ENCODE peak calls at places on chromosomes 11 and 22, in eight cellular contexts. One of them, this sample, is unnamed.

GRCh38 chr22:29320546-29320945 is 5.0 kb upstream of the RASL10A start:
- DNase-seq in uterus: no peak
- DNase-seq in esophagus squamous epithelium: no peak
- DNase-seq in CD4-positive, CD25-positive, alpha-beta regulatory T cell: no peak
- DNase-seq in pancreas: no peak
- DNase-seq in transverse colon: no peak
- DNase-seq in colonic mucosa: no peak
- DNase-seq in cardiac muscle cell: no peak
- DNase-seq in this sample: no peak

GRCh38 chr22:20254975-20255946 is 12.9 kb downstream of the RTN4R start:
- DNase-seq in colonic mucosa: no peak
- DNase-seq in cardiac muscle cell: no peak
- DNase-seq in uterus: no peak
- DNase-seq in transverse colon: no peak
- DNase-seq in pancreas: no peak
- DNase-seq in esophagus squamous epithelium: no peak
- DNase-seq in CD4-positive, CD25-positive, alpha-beta regulatory T cell: no peak
- DNase-seq in this sample: no peak

GRCh38 chr22:49010086-49010863 is 817.4 kb downstream of the BRD1 start:
- DNase-seq in colonic mucosa: peak; percentile 6
- DNase-seq in CD4-positive, CD25-positive, alpha-beta regulatory T cell: no peak
- DNase-seq in esophagus squamous epithelium: no peak
- DNase-seq in pancreas: no peak
- DNase-seq in uterus: no peak
- DNase-seq in cardiac muscle cell: no peak
- DNase-seq in transverse colon: no peak
- DNase-seq in this sample: no peak

GRCh38 chr11:103888541-103888951 is 147.9 kb upstream of the DDI1 start:
- DNase-seq in transverse colon: no peak
- DNase-seq in cardiac muscle cell: no peak
- DNase-seq in CD4-positive, CD25-positive, alpha-beta regulatory T cell: no peak
- DNase-seq in esophagus squamous epithelium: no peak
- DNase-seq in colonic mucosa: no peak
- DNase-seq in uterus: no peak
- DNase-seq in pancreas: no peak
- DNase-seq in this sample: no peak

GRCh38 chr11:33068611-33069340 is 29.4 kb downstream of the TCP11L1 start:
- DNase-seq in cardiac muscle cell: no peak
- DNase-seq in esophagus squamous epithelium: no peak
- DNase-seq in transverse colon: no peak
- DNase-seq in uterus: no peak
- DNase-seq in pancreas: no peak
- DNase-seq in CD4-positive, CD25-positive, alpha-beta regulatory T cell: no peak
- DNase-seq in colonic mucosa: no peak
- DNase-seq in this sample: no peak

GRCh38 chr22:26893034-26893710 is 235.8 kb downstream of the MIAT start:
- DNase-seq in pancreas: no peak
- DNase-seq in transverse colon: no peak
- DNase-seq in CD4-positive, CD25-positive, alpha-beta regulatory T cell: no peak
- DNase-seq in colonic mucosa: no peak
- DNase-seq in cardiac muscle cell: no peak
- DNase-seq in uterus: no peak
- DNase-seq in esophagus squamous epithelium: no peak
- DNase-seq in this sample: no peak

GRCh38 chr22:38081941-38082828 is 1.8 kb downstream of the SLC16A8 start:
- DNase-seq in transverse colon: no peak
- DNase-seq in cardiac muscle cell: no peak
- DNase-seq in colonic mucosa: no peak
- DNase-seq in pancreas: no peak
- DNase-seq in esophagus squamous epithelium: no peak
- DNase-seq in uterus: no peak
- DNase-seq in CD4-positive, CD25-positive, alpha-beta regulatory T cell: no peak
- DNase-seq in this sample: no peak

GRCh38 chr11:31199403-31199802 is 170.1 kb downstream of the DCDC1 start:
- DNase-seq in transverse colon: no peak
- DNase-seq in colonic mucosa: no peak
- DNase-seq in esophagus squamous epithelium: no peak
- DNase-seq in cardiac muscle cell: no peak
- DNase-seq in uterus: no peak
- DNase-seq in CD4-positive, CD25-positive, alpha-beta regulatory T cell: no peak
- DNase-seq in pancreas: no peak
- DNase-seq in this sample: no peak

GRCh38 chr11:128232588-128232987 is 354.8 kb downstream of the ETS1 start:
- DNase-seq in colonic mucosa: no peak
- DNase-seq in CD4-positive, CD25-positive, alpha-beta regulatory T cell: no peak
- DNase-seq in pancreas: no peak
- DNase-seq in cardiac muscle cell: no peak
- DNase-seq in transverse colon: no peak
- DNase-seq in uterus: no peak
- DNase-seq in esophagus squamous epithelium: no peak
- DNase-seq in this sample: no peak

GRCh38 chr11:42631223-42631843 is 680.5 kb upstream of the API5 start:
- DNase-seq in CD4-positive, CD25-positive, alpha-beta regulatory T cell: no peak
- DNase-seq in pancreas: no peak
- DNase-seq in transverse colon: no peak
- DNase-seq in uterus: no peak
- DNase-seq in cardiac muscle cell: peak; percentile 34
- DNase-seq in esophagus squamous epithelium: no peak
- DNase-seq in colonic mucosa: no peak
- DNase-seq in this sample: no peak

GRCh38 chr11:109648804-109649203 is 226.8 kb downstream of the C11orf87 start:
- DNase-seq in colonic mucosa: no peak
- DNase-seq in uterus: no peak
- DNase-seq in pancreas: no peak
- DNase-seq in CD4-positive, CD25-positive, alpha-beta regulatory T cell: no peak
- DNase-seq in transverse colon: no peak
- DNase-seq in esophagus squamous epithelium: no peak
- DNase-seq in cardiac muscle cell: no peak
- DNase-seq in this sample: no peak

GRCh38 chr11:9868641-9869040 is 204.8 kb downstream of the SWAP70 start:
- DNase-seq in CD4-positive, CD25-positive, alpha-beta regulatory T cell: no peak
- DNase-seq in esophagus squamous epithelium: no peak
- DNase-seq in cardiac muscle cell: no peak
- DNase-seq in colonic mucosa: no peak
- DNase-seq in uterus: no peak
- DNase-seq in transverse colon: no peak
- DNase-seq in pancreas: no peak
- DNase-seq in this sample: no peak

GRCh38 chr22:25928038-25928437 is 186.1 kb downstream of the MYO18B start:
- DNase-seq in esophagus squamous epithelium: no peak
- DNase-seq in pancreas: no peak
- DNase-seq in CD4-positive, CD25-positive, alpha-beta regulatory T cell: no peak
- DNase-seq in transverse colon: no peak
- DNase-seq in colonic mucosa: no peak
- DNase-seq in uterus: no peak
- DNase-seq in cardiac muscle cell: no peak
- DNase-seq in this sample: no peak

GRCh38 chr22:49532831-49533802 is 294.6 kb downstream of the BRD1 start:
- DNase-seq in uterus: no peak
- DNase-seq in pancreas: no peak
- DNase-seq in esophagus squamous epithelium: no peak
- DNase-seq in colonic mucosa: no peak
- DNase-seq in cardiac muscle cell: no peak
- DNase-seq in transverse colon: no peak
- DNase-seq in CD4-positive, CD25-positive, alpha-beta regulatory T cell: no peak
- DNase-seq in this sample: no peak

GRCh38 chr11:107669893-107670601 is 41.8 kb downstream of the SLN start:
- DNase-seq in pancreas: no peak
- DNase-seq in uterus: no peak
- DNase-seq in cardiac muscle cell: no peak
- DNase-seq in esophagus squamous epithelium: no peak
- DNase-seq in CD4-positive, CD25-positive, alpha-beta regulatory T cell: no peak
- DNase-seq in colonic mucosa: no peak
- DNase-seq in transverse colon: no peak
- DNase-seq in this sample: no peak

GRCh38 chr11:61082931-61083531 is 19.3 kb upstream of the CD5 start:
- DNase-seq in pancreas: no peak
- DNase-seq in CD4-positive, CD25-positive, alpha-beta regulatory T cell: no peak
- DNase-seq in cardiac muscle cell: no peak
- DNase-seq in colonic mucosa: no peak
- DNase-seq in uterus: no peak
- DNase-seq in esophagus squamous epithelium: no peak
- DNase-seq in transverse colon: no peak
- DNase-seq in this sample: no peak
- H3K4me1 ChIP-seq in pancreas: no peaks in the 10 kb centered on the region
- H3K4me1 ChIP-seq in CD4-positive, CD25-positive, alpha-beta regulatory T cell: peaks cover 60% of the 10 kb centered on the region
- H3K4me1 ChIP-seq in cardiac muscle cell: no peaks in the 10 kb centered on the region
- H3K4me1 ChIP-seq in colonic mucosa: no peaks in the 10 kb centered on the region
- H3K4me1 ChIP-seq in uterus: no peaks in the 10 kb centered on the region
- H3K4me1 ChIP-seq in esophagus squamous epithelium: no peaks in the 10 kb centered on the region
- H3K4me1 ChIP-seq in transverse colon: no peaks in the 10 kb centered on the region
- H3K4me1 ChIP-seq in this sample: peaks cover 62% of the 10 kb centered on the region

DNA sequence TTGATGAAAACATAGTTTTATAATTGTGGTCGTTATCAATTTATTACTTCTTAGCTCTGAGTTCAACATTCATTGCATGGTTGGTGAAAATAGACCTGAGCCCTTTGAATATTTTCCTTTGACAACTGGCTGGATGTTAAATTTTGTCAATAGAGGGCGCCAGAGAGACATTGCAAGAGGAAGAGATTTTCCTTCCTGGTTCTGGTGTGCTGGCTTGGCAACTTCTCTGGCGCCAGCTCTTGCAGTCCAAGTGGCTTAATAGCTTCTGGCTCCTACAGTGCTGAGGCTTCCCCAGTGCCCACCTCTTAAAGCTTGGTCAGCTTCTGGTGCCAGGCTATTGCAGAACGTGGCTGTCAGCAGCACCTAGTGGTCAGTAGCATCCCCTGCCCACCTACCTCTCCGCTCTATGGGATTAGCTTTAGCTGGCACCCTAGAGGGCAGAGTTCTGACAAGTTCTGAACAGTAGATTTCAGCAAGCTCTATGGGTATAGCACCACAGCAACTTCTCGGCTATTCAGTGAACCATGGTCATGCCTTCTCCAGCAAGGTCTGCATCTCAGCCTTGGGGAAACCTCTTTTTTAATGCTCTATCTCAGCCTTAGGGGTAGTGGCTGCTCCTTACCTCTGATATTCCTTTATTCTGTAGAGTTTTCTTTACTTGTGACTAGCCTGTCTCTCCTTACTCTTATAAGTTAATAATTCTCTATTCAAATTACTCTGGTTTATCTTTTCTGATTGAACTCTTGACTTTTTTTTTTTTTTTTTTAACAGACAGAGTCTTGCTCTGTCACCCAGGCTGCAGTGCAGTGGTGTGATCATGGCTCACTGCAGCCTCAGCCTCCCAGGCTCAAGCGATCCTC is 59.4 kb downstream of the ACER3 start:
- DNase-seq in uterus: peak; percentile 75
- DNase-seq in colonic mucosa: peak; percentile 89
- DNase-seq in pancreas: peak; percentile 77
- DNase-seq in cardiac muscle cell: peak; percentile 92
- DNase-seq in esophagus squamous epithelium: peak; percentile 21
- DNase-seq in transverse colon: peak; percentile 79
- DNase-seq in CD4-positive, CD25-positive, alpha-beta regulatory T cell: peak; percentile 33
- DNase-seq in this sample: peak; percentile 69
- H3K4me3 ChIP-seq in uterus: no peak overlapping the region
- H3K4me3 ChIP-seq in colonic mucosa: no peak overlapping the region
- H3K4me3 ChIP-seq in pancreas: no peak overlapping the region
- H3K4me3 ChIP-seq in cardiac muscle cell: no peak overlapping the region
- H3K4me3 ChIP-seq in esophagus squamous epithelium: peak overlapping the region; percentile 35
- H3K4me3 ChIP-seq in transverse colon: no peak overlapping the region
- H3K4me3 ChIP-seq in CD4-positive, CD25-positive, alpha-beta regulatory T cell: peak overlapping the region; percentile 67
- H3K4me3 ChIP-seq in this sample: peak overlapping the region; percentile 29

DNA sequence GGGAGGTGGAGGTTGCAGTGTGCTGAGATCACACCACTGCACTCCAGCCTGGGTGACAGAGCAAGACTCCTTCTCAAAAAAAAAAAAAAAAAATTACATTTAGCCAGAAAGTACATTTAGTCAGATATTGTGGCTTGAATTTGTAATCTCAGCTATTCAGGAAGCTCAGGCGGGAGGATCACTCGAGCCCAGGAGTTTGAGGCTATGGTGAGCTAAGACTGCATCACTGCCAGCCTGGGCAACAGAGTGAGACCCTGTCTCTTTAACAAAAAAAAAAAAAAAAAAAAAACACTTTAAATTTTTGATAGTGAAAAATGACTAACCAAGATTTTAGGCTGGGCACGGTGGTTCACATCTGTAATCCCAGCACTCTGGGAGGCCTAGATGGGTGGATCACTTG is 27.3 kb downstream of the MRTFA start:
- DNase-seq in colonic mucosa: no peak
- DNase-seq in transverse colon: no peak
- DNase-seq in CD4-positive, CD25-positive, alpha-beta regulatory T cell: no peak
- DNase-seq in esophagus squamous epithelium: no peak
- DNase-seq in pancreas: no peak
- DNase-seq in uterus: no peak
- DNase-seq in cardiac muscle cell: peak; percentile 62
- DNase-seq in this sample: no peak
- H3K4me1 ChIP-seq in colonic mucosa: peaks cover 10% of the 10 kb centered on the region
- H3K4me1 ChIP-seq in transverse colon: peaks cover 22% of the 10 kb centered on the region
- H3K4me1 ChIP-seq in CD4-positive, CD25-positive, alpha-beta regulatory T cell: peaks cover 8% of the 10 kb centered on the region
- H3K4me1 ChIP-seq in esophagus squamous epithelium: peaks cover 32% of the 10 kb centered on the region
- H3K4me1 ChIP-seq in pancreas: peaks cover 34% of the 10 kb centered on the region
- H3K4me1 ChIP-seq in uterus: no peaks in the 10 kb centered on the region
- H3K4me1 ChIP-seq in cardiac muscle cell: peaks cover 23% of the 10 kb centered on the region
- H3K4me1 ChIP-seq in this sample: peaks cover 27% of the 10 kb centered on the region

GRCh38 chr11:65856689-65857499 is 1.1 kb downstream of the CFL1 start:
- DNase-seq in transverse colon: peak; percentile 90
- DNase-seq in CD4-positive, CD25-positive, alpha-beta regulatory T cell: peak; percentile 81
- DNase-seq in cardiac muscle cell: peak; percentile 72
- DNase-seq in pancreas: peak; percentile 78
- DNase-seq in colonic mucosa: peak; percentile 88
- DNase-seq in esophagus squamous epithelium: peak; percentile 46
- DNase-seq in uterus: peak; percentile 78
- DNase-seq in this sample: peak; percentile 81

GRCh38 chr11:65854871-65855837 is 2.8 kb downstream of the CFL1 start:
- DNase-seq in uterus: no peak
- DNase-seq in esophagus squamous epithelium: no peak
- DNase-seq in colonic mucosa: peak; percentile 22
- DNase-seq in cardiac muscle cell: no peak
- DNase-seq in CD4-positive, CD25-positive, alpha-beta regulatory T cell: no peak
- DNase-seq in pancreas: no peak
- DNase-seq in transverse colon: peak; percentile 18
- DNase-seq in this sample: no peak

GRCh38 chr11:65857500-65858353 is at the start of gene CFL1:
- DNase-seq in esophagus squamous epithelium: peak; percentile 87
- DNase-seq in pancreas: peak; percentile 98
- DNase-seq in colonic mucosa: peak; percentile 98
- DNase-seq in uterus: peak; percentile 98
- DNase-seq in transverse colon: peak; percentile 99
- DNase-seq in CD4-positive, CD25-positive, alpha-beta regulatory T cell: peak; percentile 96
- DNase-seq in cardiac muscle cell: peak; percentile 99
- DNase-seq in this sample: peak; percentile 97

GRCh38 chr11:65854161-65854592 is 3.8 kb downstream of the CFL1 start:
- DNase-seq in uterus: no peak
- DNase-seq in transverse colon: peak; percentile 91
- DNase-seq in colonic mucosa: peak; percentile 93
- DNase-seq in cardiac muscle cell: no peak
- DNase-seq in pancreas: no peak
- DNase-seq in CD4-positive, CD25-positive, alpha-beta regulatory T cell: no peak
- DNase-seq in esophagus squamous epithelium: no peak
- DNase-seq in this sample: no peak

DNA sequence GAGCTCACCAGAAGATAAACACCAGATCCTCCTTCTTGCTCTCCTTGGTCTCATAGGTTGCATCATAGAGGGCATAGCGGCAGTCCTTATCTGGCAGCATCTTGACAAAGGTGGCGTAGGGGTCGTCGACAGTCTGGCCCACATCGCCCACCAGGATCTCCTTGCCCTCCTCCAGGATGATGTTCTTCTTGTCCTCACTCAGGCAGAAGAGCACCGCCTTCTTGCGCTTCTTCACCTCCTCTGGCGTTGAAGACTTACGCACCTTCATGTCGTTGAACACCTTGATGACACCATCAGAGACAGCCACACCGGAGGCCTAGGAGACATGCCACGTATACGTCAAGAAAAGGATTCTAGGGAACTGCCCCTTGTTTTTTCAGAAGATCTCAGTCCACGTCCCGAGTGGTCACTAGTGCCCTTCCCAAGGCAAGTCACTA is 2.0 kb downstream of the CFL1 start:
- DNase-seq in uterus: no peak
- DNase-seq in pancreas: no peak
- DNase-seq in CD4-positive, CD25-positive, alpha-beta regulatory T cell: no peak
- DNase-seq in colonic mucosa: no peak
- DNase-seq in transverse colon: no peak
- DNase-seq in cardiac muscle cell: no peak
- DNase-seq in esophagus squamous epithelium: no peak
- DNase-seq in this sample: no peak
- H3K4me3 ChIP-seq in uterus: peak overlapping the region; percentile 99
- H3K4me3 ChIP-seq in pancreas: no peak overlapping the region
- H3K4me3 ChIP-seq in CD4-positive, CD25-positive, alpha-beta regulatory T cell: peak overlapping the region; percentile 90
- H3K4me3 ChIP-seq in colonic mucosa: peak overlapping the region; percentile 92
- H3K4me3 ChIP-seq in transverse colon: peak overlapping the region; percentile 93
- H3K4me3 ChIP-seq in cardiac muscle cell: no peak overlapping the region
- H3K4me3 ChIP-seq in esophagus squamous epithelium: peak overlapping the region; percentile 94
- H3K4me3 ChIP-seq in this sample: peak overlapping the region; percentile 25